ENCODE peak calls at places on chromosomes 3 and 15, in five cellular contexts. One of them, this sample, is unnamed.

GRCh38 chr3:169387751-169388696 is 275.5 kb downstream of the MECOM start:
- DNase-seq in Karpas-422: no peak
- DNase-seq in H9: peak
- DNase-seq in PC-9: no peak
- DNase-seq in mesendoderm: peak
- DNase-seq in this sample: no peak

GRCh38 chr3:49414753-49415152 is 2.5 kb downstream of the TCTA start:
- DNase-seq in PC-9: no peak
- DNase-seq in H9: no peak
- DNase-seq in Karpas-422: no peak
- DNase-seq in mesendoderm: no peak
- DNase-seq in this sample: no peak

GRCh38 chr15:52095597-52096262 is 16.8 kb downstream of the BCL2L10 start:
- DNase-seq in mesendoderm: no peak
- DNase-seq in PC-9: peak
- DNase-seq in H9: no peak
- DNase-seq in Karpas-422: no peak
- DNase-seq in this sample: no peak

GRCh38 chr3:126494204-126494603 is 18.5 kb upstream of the ZXDC start:
- DNase-seq in mesendoderm: no peak
- DNase-seq in PC-9: no peak
- DNase-seq in H9: no peak
- DNase-seq in Karpas-422: no peak
- DNase-seq in this sample: peak

GRCh38 chr15:96392380-96393208 is 62.1 kb downstream of the NR2F2 start:
- DNase-seq in mesendoderm: peak
- DNase-seq in PC-9: no peak
- DNase-seq in Karpas-422: no peak
- DNase-seq in H9: peak
- DNase-seq in this sample: no peak

GRCh38 chr3:13827256-13827655 is 52.6 kb downstream of the WNT7A start:
- DNase-seq in H9: no peak
- DNase-seq in Karpas-422: no peak
- DNase-seq in mesendoderm: no peak
- DNase-seq in PC-9: peak
- DNase-seq in this sample: no peak

GRCh38 chr3:127678611-127679533 is 6.1 kb downstream of the ABTB1 start:
- DNase-seq in Karpas-422: no peak
- DNase-seq in PC-9: no peak
- DNase-seq in mesendoderm: no peak
- DNase-seq in H9: peak
- DNase-seq in this sample: no peak

GRCh38 chr3:160490166-160490565 is 40.6 kb upstream of the TRIM59 start:
- DNase-seq in H9: no peak
- DNase-seq in mesendoderm: no peak
- DNase-seq in Karpas-422: no peak
- DNase-seq in PC-9: no peak
- DNase-seq in this sample: no peak

GRCh38 chr3:123090700-123091585 is 24.1 kb downstream of the PDIA5 start:
- DNase-seq in mesendoderm: no peak
- DNase-seq in H9: no peak
- DNase-seq in Karpas-422: no peak
- DNase-seq in PC-9: no peak
- DNase-seq in this sample: peak

GRCh38 chr3:101898062-101898461 is 48.7 kb downstream of the NFKBIZ start:
- DNase-seq in H9: no peak
- DNase-seq in Karpas-422: peak
- DNase-seq in mesendoderm: no peak
- DNase-seq in PC-9: no peak
- DNase-seq in this sample: no peak

GRCh38 chr15:71746719-71747118 is 63.6 kb upstream of the NR2E3 start:
- DNase-seq in mesendoderm: no peak
- DNase-seq in Karpas-422: no peak
- DNase-seq in H9: no peak
- DNase-seq in PC-9: no peak
- DNase-seq in this sample: no peak

GRCh38 chr3:46849098-46849631 is 14.1 kb downstream of the MYL3 start:
- DNase-seq in H9: no peak
- DNase-seq in mesendoderm: no peak
- DNase-seq in Karpas-422: no peak
- DNase-seq in PC-9: no peak
- DNase-seq in this sample: no peak

GRCh38 chr3:102036015-102036414 is 186.7 kb downstream of the NFKBIZ start:
- DNase-seq in H9: no peak
- DNase-seq in Karpas-422: peak
- DNase-seq in mesendoderm: no peak
- DNase-seq in PC-9: no peak
- DNase-seq in this sample: no peak

GRCh38 chr3:157794771-157795170 is 291.6 kb upstream of the VEPH1 start:
- DNase-seq in PC-9: peak
- DNase-seq in H9: no peak
- DNase-seq in Karpas-422: no peak
- DNase-seq in mesendoderm: no peak
- DNase-seq in this sample: no peak

GRCh38 chr15:99702895-99703602 is 30.2 kb downstream of the LYSMD4 start:
- DNase-seq in PC-9: no peak
- DNase-seq in mesendoderm: peak
- DNase-seq in H9: no peak
- DNase-seq in Karpas-422: no peak
- DNase-seq in this sample: no peak

GRCh38 chr15:56964182-56964581 is 45.7 kb downstream of the TCF12 start:
- DNase-seq in H9: no peak
- DNase-seq in Karpas-422: no peak
- DNase-seq in PC-9: no peak
- DNase-seq in mesendoderm: peak
- DNase-seq in this sample: no peak

GRCh38 chr3:139225551-139225950 is 118.3 kb upstream of the MRPS22 start:
- DNase-seq in PC-9: no peak
- DNase-seq in Karpas-422: no peak
- DNase-seq in H9: no peak
- DNase-seq in mesendoderm: no peak
- DNase-seq in this sample: no peak

GRCh38 chr15:84961707-84962106 is 19.9 kb upstream of the PDE8A start:
- DNase-seq in H9: no peak
- DNase-seq in mesendoderm: no peak
- DNase-seq in Karpas-422: no peak
- DNase-seq in PC-9: no peak
- DNase-seq in this sample: no peak

GRCh38 chr3:72891053-72891855 is 3.4 kb downstream of the GXYLT2 start:
- DNase-seq in PC-9: peak
- DNase-seq in H9: no peak
- DNase-seq in Karpas-422: no peak
- DNase-seq in mesendoderm: no peak
- DNase-seq in this sample: peak
- H3K4me2 ChIP-seq in PC-9: peak
- H3K4me2 ChIP-seq in H9: no peak
- H3K4me2 ChIP-seq in Karpas-422: no peak
- H3K4me2 ChIP-seq in mesendoderm: no peak
- H3K4me2 ChIP-seq in this sample: peak

GRCh38 chr3:196218155-196218712 is 1.9 kb downstream of the SLC51A start:
- DNase-seq in mesendoderm: no peak
- DNase-seq in Karpas-422: no peak
- DNase-seq in H9: no peak
- DNase-seq in PC-9: peak
- DNase-seq in this sample: no peak
- H3K4me2 ChIP-seq in mesendoderm: no peak
- H3K4me2 ChIP-seq in Karpas-422: no peak
- H3K4me2 ChIP-seq in H9: no peak
- H3K4me2 ChIP-seq in PC-9: peak
- H3K4me2 ChIP-seq in this sample: peak

GRCh38 chr3:43817825-43818224 is 127.1 kb downstream of the ABHD5 start:
- DNase-seq in Karpas-422: peak
- DNase-seq in mesendoderm: no peak
- DNase-seq in H9: no peak
- DNase-seq in PC-9: no peak
- DNase-seq in this sample: no peak
- H3K4me2 ChIP-seq in Karpas-422: no peak
- H3K4me2 ChIP-seq in mesendoderm: no peak
- H3K4me2 ChIP-seq in H9: no peak
- H3K4me2 ChIP-seq in PC-9: no peak
- H3K4me2 ChIP-seq in this sample: no peak

DNA sequence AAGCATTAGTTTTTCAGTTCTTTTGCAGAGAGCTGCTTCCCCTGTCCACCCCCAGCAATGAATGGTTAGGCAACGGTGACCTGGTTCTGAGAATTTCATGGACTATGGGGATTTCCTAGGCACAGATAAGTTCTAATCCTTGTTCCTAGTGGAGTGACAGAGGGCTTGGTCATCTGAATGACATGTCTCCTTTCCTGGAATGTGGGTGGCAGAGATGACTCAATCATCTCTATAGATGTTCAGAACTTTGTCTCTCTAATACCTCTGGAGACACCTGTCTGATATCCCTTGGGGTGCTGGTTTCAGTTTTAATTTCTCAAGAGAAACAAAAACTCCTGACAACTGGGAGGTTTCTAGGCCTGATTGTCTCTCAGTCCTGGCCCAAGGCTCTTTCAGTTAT is 10.4 kb downstream of the PLA2G4E start:
- DNase-seq in mesendoderm: no peak
- DNase-seq in PC-9: peak
- DNase-seq in Karpas-422: no peak
- DNase-seq in H9: no peak
- DNase-seq in this sample: no peak
- H3K4me2 ChIP-seq in mesendoderm: no peak
- H3K4me2 ChIP-seq in PC-9: peak
- H3K4me2 ChIP-seq in Karpas-422: no peak
- H3K4me2 ChIP-seq in H9: no peak
- H3K4me2 ChIP-seq in this sample: no peak

DNA sequence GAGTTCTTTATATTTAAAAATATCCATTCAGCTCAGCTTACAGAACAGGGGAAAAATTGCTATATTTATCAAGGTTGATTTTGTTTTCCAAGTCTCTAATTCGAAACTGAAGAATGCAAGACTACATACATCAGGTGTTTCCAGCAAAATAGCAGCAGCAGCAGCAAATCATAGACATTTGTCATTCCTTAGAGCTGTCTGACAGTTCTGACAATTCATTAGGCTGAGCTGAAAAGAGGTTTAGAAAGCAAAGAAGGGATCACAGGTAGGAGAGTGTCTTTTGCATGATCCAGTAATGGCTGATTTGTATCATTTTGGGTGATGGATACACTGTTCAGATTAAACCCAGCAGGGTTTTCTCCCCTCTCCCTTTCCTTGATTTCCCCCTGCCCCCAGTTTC is 545.7 kb downstream of the MCTP2 start:
- DNase-seq in H9: no peak
- DNase-seq in PC-9: no peak
- DNase-seq in Karpas-422: no peak
- DNase-seq in mesendoderm: no peak
- DNase-seq in this sample: no peak
- H3K4me2 ChIP-seq in H9: no peak
- H3K4me2 ChIP-seq in PC-9: no peak
- H3K4me2 ChIP-seq in Karpas-422: no peak
- H3K4me2 ChIP-seq in mesendoderm: no peak
- H3K4me2 ChIP-seq in this sample: no peak

GRCh38 chr15:60419752-60420151 is 22.0 kb upstream of the ANXA2 start:
- DNase-seq in PC-9: no peak
- DNase-seq in mesendoderm: no peak
- DNase-seq in Karpas-422: no peak
- DNase-seq in H9: no peak
- DNase-seq in this sample: no peak
- H3K4me2 ChIP-seq in PC-9: no peak
- H3K4me2 ChIP-seq in mesendoderm: no peak
- H3K4me2 ChIP-seq in Karpas-422: no peak
- H3K4me2 ChIP-seq in H9: no peak
- H3K4me2 ChIP-seq in this sample: no peak

GRCh38 chr3:141380279-141380678 is 12.0 kb downstream of the ZBTB38 start:
- DNase-seq in PC-9: no peak
- DNase-seq in H9: no peak
- DNase-seq in mesendoderm: no peak
- DNase-seq in Karpas-422: no peak
- DNase-seq in this sample: no peak

GRCh38 chr3:141377377-141377776 is 9.1 kb downstream of the ZBTB38 start:
- DNase-seq in PC-9: no peak
- DNase-seq in Karpas-422: no peak
- DNase-seq in mesendoderm: no peak
- DNase-seq in H9: no peak
- DNase-seq in this sample: no peak

GRCh38 chr3:141380987-141381386 is 12.7 kb downstream of the ZBTB38 start:
- DNase-seq in Karpas-422: no peak
- DNase-seq in PC-9: no peak
- DNase-seq in mesendoderm: no peak
- DNase-seq in H9: no peak
- DNase-seq in this sample: no peak

GRCh38 chr3:141379250-141379872 is 11.1 kb downstream of the ZBTB38 start:
- DNase-seq in Karpas-422: no peak
- DNase-seq in H9: no peak
- DNase-seq in PC-9: no peak
- DNase-seq in mesendoderm: no peak
- DNase-seq in this sample: no peak

DNA sequence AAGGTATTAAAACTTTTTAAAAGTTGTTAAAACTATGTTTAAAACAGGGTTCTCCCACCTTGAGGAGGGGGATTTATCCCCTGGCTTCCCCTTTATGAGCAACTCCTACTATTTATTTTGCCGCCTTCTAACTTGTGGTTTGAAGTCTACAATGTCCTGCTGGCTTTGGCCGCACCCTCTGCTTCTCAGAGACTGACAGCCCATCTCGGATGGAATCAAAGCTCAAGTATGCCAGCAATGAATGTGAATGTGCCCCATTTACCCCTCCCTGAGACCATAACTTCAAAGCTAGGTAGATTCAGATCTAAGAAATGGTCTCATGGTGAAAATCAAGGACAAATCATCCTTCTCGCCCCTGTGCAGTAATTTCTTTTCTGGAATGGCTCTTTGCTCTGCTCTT is 10.3 kb downstream of the ZBTB38 start:
- DNase-seq in H9: no peak
- DNase-seq in PC-9: no peak
- DNase-seq in Karpas-422: no peak
- DNase-seq in mesendoderm: no peak
- DNase-seq in this sample: no peak
- H3K4me2 ChIP-seq in H9: no peak
- H3K4me2 ChIP-seq in PC-9: no peak
- H3K4me2 ChIP-seq in Karpas-422: no peak
- H3K4me2 ChIP-seq in mesendoderm: no peak
- H3K4me2 ChIP-seq in this sample: no peak

GRCh38 chr15:36364377-36364776 is 215.0 kb upstream of the CDIN1 start:
- DNase-seq in mesendoderm: no peak
- DNase-seq in PC-9: no peak
- DNase-seq in Karpas-422: no peak
- DNase-seq in H9: no peak
- DNase-seq in this sample: no peak
- H3K4me2 ChIP-seq in mesendoderm: no peak
- H3K4me2 ChIP-seq in PC-9: no peak
- H3K4me2 ChIP-seq in Karpas-422: no peak
- H3K4me2 ChIP-seq in H9: no peak
- H3K4me2 ChIP-seq in this sample: no peak

GRCh38 chr3:64888840-64889239 is 201.0 kb upstream of the ADAMTS9 start:
- DNase-seq in H9: no peak
- DNase-seq in Karpas-422: no peak
- DNase-seq in mesendoderm: no peak
- DNase-seq in PC-9: no peak
- DNase-seq in this sample: no peak
- H3K4me2 ChIP-seq in H9: no peak
- H3K4me2 ChIP-seq in Karpas-422: no peak
- H3K4me2 ChIP-seq in mesendoderm: no peak
- H3K4me2 ChIP-seq in PC-9: no peak
- H3K4me2 ChIP-seq in this sample: no peak

GRCh38 chr3:175338775-175339535 is 479.8 kb downstream of the NAALADL2 start:
- DNase-seq in Karpas-422: no peak
- DNase-seq in H9: peak
- DNase-seq in mesendoderm: peak
- DNase-seq in PC-9: peak
- DNase-seq in this sample: no peak
- H3K4me2 ChIP-seq in Karpas-422: no peak
- H3K4me2 ChIP-seq in H9: no peak
- H3K4me2 ChIP-seq in mesendoderm: no peak
- H3K4me2 ChIP-seq in PC-9: no peak
- H3K4me2 ChIP-seq in this sample: no peak